ENCODE peak calls at places on chromosomes 7 and 10, in six cellular contexts. One of them, this sample, is unnamed.

GRCh38 chr7:100745184-100745583 is 11.8 kb downstream of the ZAN start:
- DNase-seq in A549: no peak
- DNase-seq in K562: peak; percentile 61
- DNase-seq in HepG2: no peak
- DNase-seq in GM12878: no peak
- DNase-seq in endothelial cell of umbilical vein: peak; percentile 49
- DNase-seq in this sample: peak; percentile 39

GRCh38 chr7:29123611-29124190 is 22.6 kb downstream of the CPVL start:
- DNase-seq in A549: no peak
- DNase-seq in K562: no peak
- DNase-seq in HepG2: no peak
- DNase-seq in GM12878: no peak
- DNase-seq in endothelial cell of umbilical vein: no peak
- DNase-seq in this sample: no peak

GRCh38 chr10:80739963-80740715 is 202.4 kb downstream of the SH2D4B start:
- DNase-seq in A549: no peak
- DNase-seq in K562: peak; percentile 85
- DNase-seq in HepG2: no peak
- DNase-seq in GM12878: no peak
- DNase-seq in endothelial cell of umbilical vein: no peak
- DNase-seq in this sample: no peak

GRCh38 chr7:14368285-14368684 is 378.8 kb upstream of the ETV1 start:
- DNase-seq in A549: no peak
- DNase-seq in K562: no peak
- DNase-seq in HepG2: no peak
- DNase-seq in GM12878: no peak
- DNase-seq in endothelial cell of umbilical vein: no peak
- DNase-seq in this sample: no peak

GRCh38 chr7:69698109-69698840 is 100.0 kb downstream of the AUTS2 start:
- DNase-seq in A549: no peak
- DNase-seq in K562: no peak
- DNase-seq in HepG2: no peak
- DNase-seq in GM12878: no peak
- DNase-seq in endothelial cell of umbilical vein: no peak
- DNase-seq in this sample: no peak

GRCh38 chr10:119521443-119522204 is 20.9 kb downstream of the RGS10 start:
- DNase-seq in A549: peak; percentile 61
- DNase-seq in K562: no peak
- DNase-seq in HepG2: peak; percentile 76
- DNase-seq in GM12878: no peak
- DNase-seq in endothelial cell of umbilical vein: peak; percentile 59
- DNase-seq in this sample: no peak

GRCh38 chr10:97759157-97759980 is 12.4 kb downstream of the SFRP5 start:
- DNase-seq in A549: peak; percentile 94
- DNase-seq in K562: peak; percentile 66
- DNase-seq in HepG2: peak; percentile 79
- DNase-seq in GM12878: no peak
- DNase-seq in endothelial cell of umbilical vein: peak; percentile 62
- DNase-seq in this sample: peak; percentile 69

GRCh38 chr7:140656548-140657515 is 15.9 kb upstream of the ADCK2 start:
- DNase-seq in A549: no peak
- DNase-seq in K562: no peak
- DNase-seq in HepG2: peak; percentile 27
- DNase-seq in GM12878: no peak
- DNase-seq in endothelial cell of umbilical vein: peak; percentile 43
- DNase-seq in this sample: peak; percentile 95

GRCh38 chr7:137882261-137882668 is 35.5 kb upstream of the DGKI start:
- DNase-seq in A549: peak; percentile 84
- DNase-seq in K562: peak; percentile 89
- DNase-seq in HepG2: no peak
- DNase-seq in GM12878: peak; percentile 43
- DNase-seq in endothelial cell of umbilical vein: peak; percentile 48
- DNase-seq in this sample: peak; percentile 70

GRCh38 chr10:91759581-91759986 is 38.6 kb upstream of the TNKS2 start:
- DNase-seq in A549: no peak
- DNase-seq in K562: peak; percentile 11
- DNase-seq in HepG2: no peak
- DNase-seq in GM12878: no peak
- DNase-seq in endothelial cell of umbilical vein: peak; percentile 8
- DNase-seq in this sample: peak; percentile 15

GRCh38 chr7:138008588-138009349 is 6.9 kb upstream of the CREB3L2 start:
- DNase-seq in A549: peak; percentile 36
- DNase-seq in K562: peak; percentile 84
- DNase-seq in HepG2: peak; percentile 62
- DNase-seq in GM12878: no peak
- DNase-seq in endothelial cell of umbilical vein: peak; percentile 58
- DNase-seq in this sample: peak; percentile 83

GRCh38 chr7:115099906-115100305 is 178.0 kb downstream of the MDFIC start:
- DNase-seq in A549: peak; percentile 23
- DNase-seq in K562: no peak
- DNase-seq in HepG2: peak; percentile 52
- DNase-seq in GM12878: no peak
- DNase-seq in endothelial cell of umbilical vein: peak; percentile 88
- DNase-seq in this sample: no peak

GRCh38 chr7:10022957-10023356 is 950.7 kb upstream of the PHF14 start:
- DNase-seq in A549: no peak
- DNase-seq in K562: peak; percentile 2
- DNase-seq in HepG2: no peak
- DNase-seq in GM12878: no peak
- DNase-seq in endothelial cell of umbilical vein: peak; percentile 59
- DNase-seq in this sample: no peak

GRCh38 chr10:119737827-119738226 is 12.0 kb downstream of the INPP5F start:
- DNase-seq in A549: peak; percentile 94
- DNase-seq in K562: peak; percentile 51
- DNase-seq in HepG2: no peak
- DNase-seq in GM12878: no peak
- DNase-seq in endothelial cell of umbilical vein: peak; percentile 94
- DNase-seq in this sample: peak; percentile 48

DNA sequence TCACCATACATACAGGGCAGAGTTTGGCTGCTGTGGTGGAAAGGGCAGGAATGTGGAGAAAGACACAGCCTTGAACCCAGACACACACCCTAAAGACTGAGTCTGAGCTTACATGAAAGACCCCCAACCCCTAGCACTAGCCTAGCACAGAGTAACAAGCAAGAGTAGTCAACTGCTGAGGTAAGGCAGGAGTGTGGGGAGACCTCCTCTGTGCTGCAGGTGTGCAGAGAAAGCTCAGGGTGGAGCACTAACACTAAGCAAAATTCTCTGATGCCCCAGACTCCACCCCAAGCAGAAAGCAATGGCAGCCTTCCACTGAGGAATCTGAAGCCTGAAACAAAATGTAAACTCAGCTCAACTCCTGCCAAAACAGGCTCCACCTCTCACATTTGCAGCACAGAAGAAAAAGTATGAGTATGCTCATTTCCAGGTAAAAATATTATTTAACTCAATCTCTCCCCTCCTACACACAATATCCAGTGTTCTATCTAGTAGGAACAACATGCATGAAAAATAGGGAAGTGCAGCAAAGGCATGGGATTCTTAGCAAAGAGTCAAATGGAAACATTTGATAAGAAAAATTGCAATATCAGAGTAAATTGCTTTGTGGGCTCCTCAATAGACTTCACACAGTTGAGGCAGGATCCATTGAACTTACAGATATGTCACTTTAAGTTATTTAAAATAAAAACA is 151.1 kb downstream of the ANK3 start:
- DNase-seq in A549: peak; percentile 13
- DNase-seq in K562: peak; percentile 60
- DNase-seq in HepG2: no peak
- DNase-seq in GM12878: peak; percentile 23
- DNase-seq in endothelial cell of umbilical vein: no peak
- DNase-seq in this sample: peak; percentile 60
- TF ChIP-seq CTCF in A549: peak; percentile 24
- TF ChIP-seq CTCF in K562: peak; percentile 64
- TF ChIP-seq CTCF in HepG2: peak; percentile 34
- TF ChIP-seq CTCF in GM12878: peak; percentile 53
- TF ChIP-seq CTCF in endothelial cell of umbilical vein: peak; percentile 13
- TF ChIP-seq CTCF in this sample: peak; percentile 3

GRCh38 chr7:78490526-78490925 is 692.0 kb downstream of the PHTF2 start:
- DNase-seq in A549: no peak
- DNase-seq in K562: no peak
- DNase-seq in HepG2: no peak
- DNase-seq in GM12878: no peak
- DNase-seq in endothelial cell of umbilical vein: no peak
- DNase-seq in this sample: no peak

GRCh38 chr7:78492146-78492545 is 693.6 kb downstream of the PHTF2 start:
- DNase-seq in A549: no peak
- DNase-seq in K562: no peak
- DNase-seq in HepG2: no peak
- DNase-seq in GM12878: no peak
- DNase-seq in endothelial cell of umbilical vein: no peak
- DNase-seq in this sample: no peak

GRCh38 chr7:78487464-78487863 is 688.9 kb downstream of the PHTF2 start:
- DNase-seq in A549: no peak
- DNase-seq in K562: no peak
- DNase-seq in HepG2: peak; percentile 1
- DNase-seq in GM12878: no peak
- DNase-seq in endothelial cell of umbilical vein: no peak
- DNase-seq in this sample: no peak

GRCh38 chr7:78489851-78490250 is 691.3 kb downstream of the PHTF2 start:
- DNase-seq in A549: no peak
- DNase-seq in K562: no peak
- DNase-seq in HepG2: no peak
- DNase-seq in GM12878: no peak
- DNase-seq in endothelial cell of umbilical vein: no peak
- DNase-seq in this sample: no peak

DNA sequence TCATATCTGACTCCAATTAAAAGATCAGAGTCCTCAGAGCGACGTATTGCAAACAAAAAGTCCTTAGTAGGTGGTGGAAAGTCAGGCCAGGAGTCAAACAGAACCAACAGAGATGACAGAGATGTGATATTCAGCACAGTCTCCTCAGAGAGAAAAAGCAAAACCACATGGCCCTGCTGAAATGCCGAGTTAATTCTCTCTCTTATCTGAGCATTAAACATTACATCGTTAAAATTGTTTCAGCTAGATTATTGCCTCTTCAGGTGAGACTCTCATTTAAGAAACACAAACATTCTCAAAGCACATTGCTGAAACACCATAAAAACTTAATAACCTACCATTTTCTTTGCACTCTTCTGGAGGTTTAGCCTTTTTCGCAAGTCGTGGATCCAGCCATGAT is 690.9 kb downstream of the PHTF2 start:
- DNase-seq in A549: no peak
- DNase-seq in K562: no peak
- DNase-seq in HepG2: no peak
- DNase-seq in GM12878: no peak
- DNase-seq in endothelial cell of umbilical vein: no peak
- DNase-seq in this sample: no peak
- TF ChIP-seq POLR2A in A549: no peak
- TF ChIP-seq POLR2A in K562: no peak
- TF ChIP-seq POLR2A in HepG2: no peak
- TF ChIP-seq POLR2A in GM12878: no peak
- TF ChIP-seq POLR2A in endothelial cell of umbilical vein: no peak
- TF ChIP-seq POLR2A in this sample: no peak

GRCh38 chr7:151694828-151695580 is 175.3 kb upstream of the RHEB start:
- DNase-seq in A549: no peak
- DNase-seq in K562: no peak
- DNase-seq in HepG2: peak; percentile 40
- DNase-seq in GM12878: no peak
- DNase-seq in endothelial cell of umbilical vein: no peak
- DNase-seq in this sample: no peak

GRCh38 chr7:151697942-151698341 is 178.2 kb upstream of the RHEB start:
- DNase-seq in A549: no peak
- DNase-seq in K562: no peak
- DNase-seq in HepG2: no peak
- DNase-seq in GM12878: no peak
- DNase-seq in endothelial cell of umbilical vein: no peak
- DNase-seq in this sample: peak; percentile 41

GRCh38 chr7:151695856-151696555 is 176.3 kb upstream of the RHEB start:
- DNase-seq in A549: no peak
- DNase-seq in K562: no peak
- DNase-seq in HepG2: no peak
- DNase-seq in GM12878: no peak
- DNase-seq in endothelial cell of umbilical vein: no peak
- DNase-seq in this sample: no peak

GRCh38 chr7:151697515-151697895 is 177.8 kb upstream of the RHEB start:
- DNase-seq in A549: no peak
- DNase-seq in K562: no peak
- DNase-seq in HepG2: no peak
- DNase-seq in GM12878: no peak
- DNase-seq in endothelial cell of umbilical vein: no peak
- DNase-seq in this sample: no peak

GRCh38 chr7:151696738-151697514 is 177.2 kb upstream of the RHEB start:
- DNase-seq in A549: peak; percentile 71
- DNase-seq in K562: no peak
- DNase-seq in HepG2: peak; percentile 19
- DNase-seq in GM12878: no peak
- DNase-seq in endothelial cell of umbilical vein: no peak
- DNase-seq in this sample: no peak
- TF ChIP-seq MYC in A549: no peak
- TF ChIP-seq MYC in K562: no peak
- TF ChIP-seq MYC in HepG2: no peak
- TF ChIP-seq MYC in GM12878: no peak
- TF ChIP-seq MYC in endothelial cell of umbilical vein: no peak
- TF ChIP-seq MYC in this sample: no peak

GRCh38 chr7:155007947-155008346 is 5.0 kb upstream of the PAXIP1 start:
- DNase-seq in A549: peak; percentile 25
- DNase-seq in K562: peak; percentile 77
- DNase-seq in HepG2: peak; percentile 56
- DNase-seq in GM12878: no peak
- DNase-seq in endothelial cell of umbilical vein: peak; percentile 9
- DNase-seq in this sample: peak; percentile 77
- TF ChIP-seq CTCF in A549: peak; percentile 30
- TF ChIP-seq CTCF in K562: peak; percentile 88
- TF ChIP-seq CTCF in HepG2: peak; percentile 50
- TF ChIP-seq CTCF in GM12878: peak; percentile 48
- TF ChIP-seq CTCF in endothelial cell of umbilical vein: peak; percentile 28
- TF ChIP-seq CTCF in this sample: peak; percentile 85

DNA sequence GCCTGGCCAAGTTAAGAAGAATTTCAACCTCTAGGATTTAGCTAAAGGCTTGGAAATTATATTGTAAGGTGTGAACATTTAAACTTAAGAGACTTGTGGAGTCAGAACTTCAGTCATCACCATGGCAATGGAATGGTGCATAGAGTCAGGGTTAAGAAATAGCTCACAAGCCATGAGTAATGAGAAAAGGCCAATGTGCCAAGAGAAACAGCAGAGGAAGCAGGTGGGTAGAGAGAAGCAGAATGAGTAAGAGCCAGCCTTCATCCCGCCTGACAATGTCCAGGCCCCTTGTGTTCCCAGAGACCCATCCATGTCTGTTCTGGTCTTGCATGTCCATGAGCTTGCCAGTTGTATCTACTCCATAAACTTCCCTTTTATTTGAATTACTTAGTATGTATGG is 62.6 kb upstream of the TBX20 start:
- DNase-seq in A549: no peak
- DNase-seq in K562: no peak
- DNase-seq in HepG2: no peak
- DNase-seq in GM12878: no peak
- DNase-seq in endothelial cell of umbilical vein: no peak
- DNase-seq in this sample: no peak
- TF ChIP-seq POLR2A in A549: no peak
- TF ChIP-seq POLR2A in K562: no peak
- TF ChIP-seq POLR2A in HepG2: no peak
- TF ChIP-seq POLR2A in GM12878: no peak
- TF ChIP-seq POLR2A in endothelial cell of umbilical vein: no peak
- TF ChIP-seq POLR2A in this sample: no peak